ENCODE peak calls at places on chromosomes 6 and 20, in seven cellular contexts. M is OCI-LY7, O is neural progenitor cell, X is hepatocyte, A is PC-3, V is HCT116, G is GM23338. R is an unnamed sample.

GRCh38 chr20:53847118-53847842 is 223.1 kb downstream of the BCAS1 start:
- DNase-seq in O (no peak), M (peak), V (no peak), X (no peak), A (no peak), G (no peak), R (no peak)

GRCh38 chr6:100446115-100446921 is 18.4 kb downstream of the SIM1 start:
- DNase-seq in O (peak), G (peak), A (no peak), X (no peak), V (no peak), M (no peak), R (no peak)

GRCh38 chr6:113959235-113959634 is 11.7 kb downstream of the HDAC2 start:
- DNase-seq in A (no peak), V (no peak), O (no peak), X (no peak), M (no peak), G (no peak), R (no peak)

GRCh38 chr6:81938991-81939773 is 186.7 kb upstream of the TENT5A start:
- DNase-seq in V (peak), O (no peak), G (peak), M (no peak), X (no peak), A (peak), R (peak)

GRCh38 chr6:49849121-49849907 is 17.0 kb downstream of the CRISP1 start:
- DNase-seq in X (peak), O (peak), V (peak), G (peak), M (peak), A (peak), R (peak)

GRCh38 chr20:64146301-64146935 is 17.8 kb upstream of the MYT1 start:
- DNase-seq in G (no peak), A (no peak), V (no peak), O (peak), M (no peak), X (no peak), R (no peak)

GRCh38 chr6:142395266-142395665 is 93.5 kb downstream of the ADGRG6 start:
- DNase-seq in V (no peak), O (no peak), G (no peak), M (no peak), A (no peak), X (no peak), R (no peak)

GRCh38 chr6:134434019-134434949 is 116.4 kb upstream of the SGK1 start:
- DNase-seq in A (no peak), M (no peak), V (no peak), G (no peak), X (no peak), O (no peak), R (no peak)

GRCh38 chr6:1812034-1812433 is 202.3 kb downstream of the FOXC1 start:
- DNase-seq in X (no peak), M (no peak), A (no peak), V (no peak), G (no peak), O (no peak), R (no peak)

GRCh38 chr6:104639671-104640070 is 220.0 kb downstream of the HACE1 start:
- DNase-seq in A (no peak), V (no peak), G (no peak), O (no peak), M (peak), X (no peak), R (peak)

GRCh38 chr20:9919271-9920014 is 80.6 kb upstream of the PAK5 start:
- DNase-seq in A (no peak), M (no peak), X (no peak), O (no peak), V (no peak), G (no peak), R (no peak)

GRCh38 chr6:12356983-12357972 is 67.1 kb downstream of the EDN1 start:
- DNase-seq in A (no peak), M (peak), X (no peak), G (no peak), V (no peak), O (no peak), R (peak)

GRCh38 chr6:96911171-96911570 is 13.4 kb upstream of the KLHL32 start:
- DNase-seq in X (no peak), M (no peak), O (no peak), A (no peak), V (no peak), G (no peak), R (no peak)

GRCh38 chr20:29689411-29690225 is 1567.8 kb upstream of the DEFB115 start:
- DNase-seq in O (no peak), M (no peak), A (peak), V (no peak), G (no peak), X (no peak), R (peak)

GRCh38 chr20:39885975-39886649 is 802.9 kb downstream of the MAFB start:
- DNase-seq in V (no peak), O (peak), M (peak), A (peak), X (peak), G (peak), R (peak)

GRCh38 chr20:58141496-58141895 is 87.0 kb downstream of the ANKRD60 start:
- DNase-seq in M (no peak), X (no peak), A (no peak), G (no peak), O (no peak), V (no peak), R (no peak)

GRCh38 chr20:59004493-59004762 is 2.6 kb downstream of the CTSZ start:
- DNase-seq in M (no peak), O (no peak), X (no peak), A (no peak), V (no peak), G (no peak), R (no peak)

GRCh38 chr6:149563928-149564325 is 2.2 kb upstream of the GINM1 start:
- DNase-seq in G (no peak), X (no peak), O (no peak), M (no peak), A (no peak), V (no peak), R (no peak)

GRCh38 chr20:59299961-59300340 is 460 bp upstream of the EDN3 start:
- DNase-seq in V (no peak), A (no peak), G (peak), O (no peak), M (no peak), X (peak), R (no peak)

GRCh38 chr6:136337606-136338005 is 48.0 kb upstream of the BCLAF1 start:
- DNase-seq in A (no peak), X (no peak), V (no peak), M (no peak), O (no peak), G (no peak), R (no peak)
- TF ChIP-seq EZH2phosphoT487 in A (no peak), X (no peak), V (no peak), M (no peak), O (no peak), G (no peak), R (no peak)

DNA sequence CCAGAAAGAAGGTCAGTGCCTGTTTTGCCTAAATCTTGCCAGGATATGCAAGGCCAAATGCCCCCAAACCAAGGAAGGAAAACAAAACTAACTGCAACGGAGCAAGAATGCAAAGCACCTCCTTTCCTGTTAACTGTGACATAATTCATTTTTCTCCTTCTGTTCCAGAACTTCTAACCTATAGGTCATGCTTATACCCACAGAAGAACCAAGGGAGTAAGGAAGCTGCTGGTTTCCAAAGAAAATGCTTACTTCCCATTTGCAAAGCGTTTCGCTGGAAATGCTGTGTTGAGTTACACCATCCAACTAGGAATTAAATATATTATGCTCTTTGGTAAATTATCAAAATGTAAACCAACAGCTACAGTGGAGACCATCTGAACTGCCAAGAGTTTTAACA is 43.0 kb downstream of the ATXN1 start:
- DNase-seq in M (no peak), V (no peak), O (no peak), G (no peak), A (no peak), X (no peak), R (no peak)
- H3K4me2 ChIP-seq in M (no peak), V (no peak), O (no peak), G (no peak), A (peak), X (peak), R (no peak)

DNA sequence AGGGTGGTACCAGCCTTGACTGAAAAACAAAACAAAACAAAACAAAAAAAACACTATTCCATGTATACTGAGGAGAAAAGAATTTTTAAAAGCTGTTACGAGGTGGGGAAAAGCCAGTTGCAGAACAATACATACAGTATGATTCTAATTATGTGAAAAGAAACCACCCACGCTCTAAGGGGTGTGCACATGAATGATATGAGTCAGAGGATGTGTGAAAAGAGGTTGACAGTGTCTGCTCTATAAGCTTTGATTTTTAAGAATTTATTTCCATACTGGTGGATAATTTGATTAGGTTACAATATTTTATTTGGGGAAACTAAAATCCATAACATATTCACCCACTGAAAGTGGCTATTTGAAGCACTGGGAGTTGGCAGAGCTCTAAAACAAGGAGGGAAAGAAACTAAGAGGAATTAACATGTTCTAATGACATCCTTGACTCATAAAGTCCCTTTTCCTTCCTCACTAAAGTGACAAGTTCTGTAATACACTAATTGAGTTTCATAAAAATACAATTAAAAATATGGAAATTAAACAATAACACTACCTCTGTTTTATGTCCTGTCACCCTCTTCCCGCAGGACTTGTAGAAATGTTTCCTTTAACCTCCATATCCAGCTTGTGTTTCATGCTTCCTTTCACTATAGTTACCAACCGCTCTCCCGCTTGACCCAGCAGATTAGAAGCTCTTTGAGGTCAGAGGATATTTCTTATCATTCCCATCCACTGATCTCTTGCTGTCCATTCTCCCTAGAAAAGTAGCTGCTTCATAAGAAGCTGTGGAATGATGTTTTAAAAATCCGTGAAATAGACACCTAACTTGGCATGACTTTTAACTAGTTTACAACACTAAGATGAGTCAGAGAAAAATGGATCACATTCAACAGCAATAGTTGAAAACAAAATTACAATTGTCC is 118.6 kb upstream of the CCDC28A start:
- DNase-seq in V (peak), G (no peak), X (no peak), A (peak), O (no peak), M (no peak), R (peak)
- TF ChIP-seq EZH2phosphoT487 in V (no peak), G (no peak), X (no peak), A (no peak), O (no peak), M (no peak), R (no peak)

DNA sequence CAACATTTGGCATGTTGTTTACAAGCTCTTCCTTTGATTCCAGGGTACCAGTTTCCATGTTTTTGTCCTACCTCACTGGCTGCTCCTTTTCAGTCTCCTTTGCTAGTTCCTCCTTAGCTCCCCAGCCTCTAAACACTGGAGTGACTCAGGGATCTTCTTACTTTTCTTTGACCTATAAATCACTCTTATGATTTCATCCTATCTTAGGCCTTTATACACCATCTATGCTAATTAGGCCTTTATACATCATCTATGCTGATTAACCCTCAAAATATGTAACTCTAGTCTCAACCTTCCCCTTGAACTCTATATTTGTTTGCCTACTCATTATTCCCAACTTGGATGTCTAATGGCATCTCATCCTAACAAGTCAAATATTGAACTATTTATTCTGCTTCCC is 9.5 kb downstream of the TMEM30A start:
- DNase-seq in M (no peak), A (peak), X (no peak), O (no peak), V (no peak), G (no peak), R (peak)
- H3K4me2 ChIP-seq in M (no peak), A (peak), X (no peak), O (no peak), V (no peak), G (peak), R (peak)

GRCh38 chr20:21182832-21183563 is 57.1 kb downstream of the KIZ start:
- DNase-seq in X (peak), O (no peak), V (no peak), A (peak), M (no peak), G (no peak), R (peak)
- TF ChIP-seq EZH2phosphoT487 in X (no peak), O (no peak), V (no peak), A (no peak), M (no peak), G (no peak), R (no peak)

GRCh38 chr20:21167261-21167660 is 41.4 kb downstream of the KIZ start:
- DNase-seq in V (no peak), O (no peak), A (no peak), M (no peak), X (no peak), G (no peak), R (no peak)

GRCh38 chr20:21162631-21163030 is 36.7 kb downstream of the KIZ start:
- DNase-seq in M (no peak), A (no peak), G (no peak), X (no peak), V (no peak), O (no peak), R (no peak)

GRCh38 chr20:21161926-21162325 is 36.0 kb downstream of the KIZ start:
- DNase-seq in X (no peak), G (no peak), M (no peak), O (no peak), V (no peak), A (no peak), R (no peak)

GRCh38 chr20:21172626-21173025 is 46.7 kb downstream of the KIZ start:
- DNase-seq in M (no peak), O (no peak), A (no peak), V (no peak), X (no peak), G (no peak), R (no peak)

DNA sequence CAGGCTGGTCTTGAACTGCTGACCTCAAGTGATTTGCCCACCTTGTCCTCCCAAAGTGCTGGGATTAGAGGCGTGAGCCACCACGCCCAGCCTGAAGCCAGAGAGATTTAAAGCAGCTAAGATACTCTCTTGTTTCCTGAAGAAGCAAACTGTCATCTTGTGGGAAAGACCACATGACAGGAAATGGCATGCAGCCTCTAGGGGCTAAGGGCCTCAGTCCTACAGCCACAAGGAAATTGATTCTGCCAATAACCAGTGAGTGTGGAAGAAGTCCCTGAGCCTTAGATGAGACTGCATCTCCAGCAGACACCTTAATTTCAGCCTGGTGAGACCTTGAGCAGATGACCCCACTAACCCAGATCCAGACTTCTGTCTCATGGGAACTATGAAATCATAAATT is 40.9 kb downstream of the KIZ start:
- DNase-seq in M (peak), G (no peak), V (no peak), A (no peak), O (no peak), X (no peak), R (no peak)
- H3K4me2 ChIP-seq in M (peak), G (no peak), V (no peak), A (no peak), O (no peak), X (no peak), R (no peak)

DNA sequence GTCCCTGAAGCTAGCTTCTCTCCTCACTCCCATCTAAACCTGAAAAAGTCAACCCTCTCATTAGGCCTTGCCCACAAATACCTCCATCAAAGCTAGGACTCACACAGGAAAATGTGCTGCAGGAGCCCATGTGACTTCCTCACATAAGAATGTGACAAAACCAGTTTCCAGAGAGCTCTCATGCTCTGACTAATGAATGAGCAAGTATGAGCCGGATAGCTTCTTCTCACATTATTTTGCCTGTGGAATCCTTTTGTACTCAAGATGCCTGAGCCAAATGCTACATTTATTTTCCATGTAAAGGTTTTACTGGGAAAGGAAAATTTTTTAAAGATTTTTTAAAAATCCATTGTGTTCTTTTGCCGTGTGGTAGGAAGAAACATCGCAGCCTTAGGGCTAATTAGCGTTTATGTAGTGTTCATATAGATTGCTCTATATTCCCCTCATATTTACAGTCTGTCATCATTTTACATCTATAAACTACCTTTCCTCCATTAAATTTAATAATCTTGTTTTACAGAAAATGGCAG is 68.6 kb upstream of the CCN6 start:
- DNase-seq in X (peak), G (peak), M (no peak), O (no peak), A (peak), V (peak), R (peak)
- TF ChIP-seq EZH2phosphoT487 in X (no peak), G (no peak), M (no peak), O (no peak), A (no peak), V (no peak), R (no peak)

DNA sequence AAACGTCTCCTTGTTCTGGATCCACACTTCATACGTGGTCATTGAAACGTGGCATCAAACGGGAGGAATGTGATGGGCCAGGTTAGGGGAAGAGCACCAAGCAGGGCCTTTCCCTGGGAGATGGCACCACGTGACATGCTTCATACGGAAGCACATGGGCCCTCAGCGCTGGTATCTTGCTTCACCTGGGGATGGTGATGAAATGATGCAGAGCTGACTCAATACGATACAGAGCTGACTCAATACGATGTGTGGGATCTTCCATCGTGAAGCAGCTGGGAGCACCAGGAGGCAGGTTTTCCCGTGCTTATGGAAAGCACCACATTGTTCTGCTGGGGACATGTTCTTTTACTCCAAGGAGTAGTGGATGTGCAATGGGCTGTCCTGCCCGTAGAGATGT is 22.5 kb upstream of the TAGAP start:
- DNase-seq in G (no peak), X (no peak), V (no peak), O (no peak), A (peak), M (no peak), R (no peak)
- H3K4me2 ChIP-seq in G (no peak), X (no peak), V (no peak), O (no peak), A (no peak), M (no peak), R (no peak)

GRCh38 chr20:36175475-36175995 is 21.0 kb downstream of the EPB41L1 start:
- DNase-seq in V (no peak), M (peak), X (no peak), G (no peak), A (no peak), O (no peak), R (no peak)

GRCh38 chr20:36177716-36178115 is 23.2 kb downstream of the EPB41L1 start:
- DNase-seq in A (no peak), O (no peak), V (no peak), X (no peak), G (no peak), M (no peak), R (no peak)

GRCh38 chr20:36170542-36171215 is 16.1 kb downstream of the EPB41L1 start:
- DNase-seq in V (no peak), G (no peak), X (no peak), M (no peak), A (no peak), O (no peak), R (no peak)

GRCh38 chr20:36175016-36175415 is 20.5 kb downstream of the EPB41L1 start:
- DNase-seq in M (no peak), V (no peak), A (no peak), X (no peak), G (no peak), O (no peak), R (peak)

GRCh38 chr20:36173451-36173933 is 19.0 kb downstream of the EPB41L1 start:
- DNase-seq in X (peak), M (no peak), A (no peak), G (peak), V (no peak), O (peak), R (no peak)
- TF ChIP-seq EZH2phosphoT487 in X (no peak), M (no peak), A (no peak), G (no peak), V (no peak), O (no peak), R (no peak)

R was measured in GM23248.